ENCODE peak calls at places on chromosomes 11 and 22, in six cellular contexts. R is brain microvascular endothelial cell, K is GM06990, D is stomach, F is IMR-90, S is AG09309. W is an unnamed sample.

GRCh38 chr11:111403021-111403725 is 24.1 kb upstream of the POU2AF1 start:
- DNase-seq in R (no peak), K (no peak), D (no peak), F (no peak), S (no peak), W (no peak)

GRCh38 chr11:131924446-131925240 is 554.2 kb downstream of the NTM start:
- DNase-seq in R (peak), K (no peak), D (no peak), F (peak), S (no peak), W (peak)

GRCh38 chr11:67504950-67505561 is at the start of gene PITPNM1:
- DNase-seq in R (no peak), K (peak), D (peak), F (peak), S (no peak), W (peak)

GRCh38 chr11:133833101-133833898 is 12.0 kb downstream of the SPATA19 start:
- DNase-seq in R (no peak), K (no peak), D (no peak), F (no peak), S (no peak), W (no peak)

GRCh38 chr11:22037505-22037904 is 155.4 kb upstream of the ANO5 start:
- DNase-seq in R (no peak), K (no peak), D (no peak), F (no peak), S (no peak), W (no peak)

GRCh38 chr11:111335596-111335995 is 37.2 kb downstream of the POU2AF3 start:
- DNase-seq in R (no peak), K (no peak), D (no peak), F (no peak), S (no peak), W (no peak)

GRCh38 chr11:110128161-110128560 is 35.0 kb downstream of the ZC3H12C start:
- DNase-seq in R (peak), K (no peak), D (no peak), F (peak), S (peak), W (no peak)

GRCh38 chr11:133508448-133508847 is 23.9 kb downstream of the OPCML start:
- DNase-seq in R (no peak), K (no peak), D (no peak), F (no peak), S (no peak), W (no peak)

GRCh38 chr11:62201376-62201775 is 7.1 kb upstream of the SCGB2A1 start:
- DNase-seq in R (no peak), K (no peak), D (no peak), F (no peak), S (no peak), W (no peak)

GRCh38 chr11:95450547-95451123 is 219.6 kb upstream of the SESN3 start:
- DNase-seq in R (peak), K (no peak), D (no peak), F (peak), S (peak), W (no peak)

GRCh38 chr22:38397189-38398097 is 57.6 kb downstream of the KCNJ4 start:
- DNase-seq in R (no peak), K (peak), D (no peak), F (no peak), S (no peak), W (peak)

GRCh38 chr11:31237819-31238771 is 131.4 kb downstream of the DCDC1 start:
- DNase-seq in R (no peak), K (no peak), D (no peak), F (no peak), S (no peak), W (no peak)

DNA sequence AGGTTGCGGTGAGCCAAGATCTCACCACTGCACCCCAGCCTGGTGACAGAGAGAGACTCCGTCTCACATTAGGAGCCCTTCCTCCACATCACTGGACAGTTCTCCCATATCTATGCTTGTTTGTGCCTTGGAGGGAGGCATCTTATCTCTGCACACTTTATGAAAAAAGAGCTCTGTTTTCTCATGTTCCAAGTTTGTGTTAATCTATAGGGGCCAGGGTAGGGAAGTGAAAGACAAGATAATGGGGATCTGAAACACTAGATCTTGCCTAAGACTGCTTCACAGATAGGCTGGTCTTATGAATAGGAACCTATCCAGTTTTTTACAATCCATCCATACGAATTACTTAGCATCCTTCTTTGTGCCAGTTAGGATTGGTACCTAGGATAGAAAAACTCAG is 17.1 kb downstream of the OR6Q1 start:
- DNase-seq in R (no peak), K (no peak), D (no peak), F (no peak), S (no peak), W (no peak)
- H3K4me3 ChIP-seq in R (no peak), K (no peak), D (no peak), F (no peak), S (no peak), W (no peak)

DNA sequence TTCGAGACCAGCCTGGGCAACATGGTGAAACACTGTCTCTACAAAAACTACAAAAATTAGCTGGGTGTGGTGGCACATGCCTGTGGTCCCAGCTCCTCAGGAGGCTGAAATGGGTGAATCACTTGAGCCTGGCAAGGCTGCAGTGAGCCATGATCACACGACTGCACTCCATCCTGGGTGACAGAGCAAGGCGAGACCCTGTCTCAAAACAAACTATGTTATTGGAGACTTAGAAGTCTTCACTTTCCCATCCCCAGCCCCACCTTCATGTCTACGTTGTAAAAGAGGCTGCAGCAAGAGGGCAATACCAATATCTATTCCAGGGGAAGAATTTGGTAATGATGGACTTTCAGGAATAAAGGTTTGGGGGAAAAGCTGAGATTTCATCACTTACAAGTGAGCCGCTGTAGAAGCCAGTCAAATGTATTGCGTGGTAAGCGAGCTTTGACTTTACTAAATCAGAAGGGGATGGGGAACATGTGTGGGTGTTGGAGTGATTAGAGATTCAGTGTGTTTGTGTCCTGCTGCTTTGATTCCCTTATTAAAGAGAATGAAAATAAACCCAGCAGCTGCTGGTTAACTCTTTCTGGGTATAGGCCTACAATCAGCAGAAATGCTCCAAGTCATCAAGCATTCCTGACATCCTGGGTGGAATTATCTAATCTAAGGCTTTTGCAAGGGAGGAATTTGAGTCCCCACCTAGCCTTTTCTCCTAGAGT is 53.7 kb downstream of the UBASH3B start:
- DNase-seq in R (peak), K (no peak), D (no peak), F (peak), S (no peak), W (no peak)
- H3K4me3 ChIP-seq in R (no peak), K (no peak), D (no peak), F (no peak), S (peak), W (no peak)

GRCh38 chr22:25235547-25236290 is 16.3 kb downstream of the CRYBB2 start:
- DNase-seq in R (peak), K (peak), D (peak), F (peak), S (no peak), W (peak)
- H3K4me3 ChIP-seq in R (no peak), K (no peak), D (no peak), F (no peak), S (no peak), W (no peak)

GRCh38 chr11:64534950-64535349 is 56.1 kb upstream of the SLC22A12 start:
- DNase-seq in R (no peak), K (no peak), D (no peak), F (no peak), S (no peak), W (no peak)
- H3K4me3 ChIP-seq in R (no peak), K (no peak), D (no peak), F (no peak), S (no peak), W (no peak)

GRCh38 chr11:10861799-10862198 is 3.9 kb upstream of the ZBED5 start:
- DNase-seq in R (no peak), K (no peak), D (no peak), F (no peak), S (no peak), W (no peak)
- H3K4me3 ChIP-seq in R (no peak), K (no peak), D (no peak), F (no peak), S (no peak), W (no peak)

GRCh38 chr11:63940786-63941185 is 2.0 kb downstream of the NAA40 start:
- DNase-seq in R (no peak), K (no peak), D (no peak), F (no peak), S (no peak), W (no peak)

GRCh38 chr11:63944987-63945386 is 6.2 kb downstream of the NAA40 start:
- DNase-seq in R (no peak), K (no peak), D (no peak), F (no peak), S (no peak), W (no peak)

GRCh38 chr11:63942803-63943202 is 4.0 kb downstream of the NAA40 start:
- DNase-seq in R (no peak), K (no peak), D (no peak), F (no peak), S (no peak), W (no peak)

GRCh38 chr11:63941901-63942300 is 3.1 kb downstream of the NAA40 start:
- DNase-seq in R (no peak), K (no peak), D (no peak), F (no peak), S (no peak), W (no peak)

GRCh38 chr11:63945482-63946163 is 6.8 kb downstream of the NAA40 start:
- DNase-seq in R (peak), K (no peak), D (peak), F (peak), S (peak), W (peak)
- H3K4me3 ChIP-seq in R (no peak), K (no peak), D (peak), F (no peak), S (no peak), W (no peak)

GRCh38 chr11:2390091-2390870 is 10.3 kb upstream of the TSSC4 start:
- DNase-seq in R (no peak), K (no peak), D (no peak), F (no peak), S (no peak), W (no peak)
- H3K4me3 ChIP-seq in R (no peak), K (no peak), D (no peak), F (no peak), S (no peak), W (no peak)